ENCODE peak calls at places on chromosomes 13 and 19, in five cellular contexts. I, K, M, V and R are unnamed samples.
A peak's percentile ranks its signal among the peaks of the same experiment; 100 is the strongest.

GRCh38 chr13:112346173-112346898 is 29.8 kb upstream of the SPACA7 start:
- DNase-seq in K (no peak), V (no peak), I (no peak), M (no peak), R (no peak)

GRCh38 chr13:20191902-20192469 is 752 bp downstream of the GJB2 start:
- DNase-seq in M (peak; percentile 38), I (no peak), V (no peak), K (no peak), R (no peak)

GRCh38 chr13:21218351-21219043 is 42.0 kb downstream of the MRPL57 start:
- DNase-seq in M (no peak), K (no peak), V (peak; percentile 20), I (no peak), R (peak; percentile 26)

GRCh38 chr13:29993716-29994488 is 143.5 kb upstream of the UBL3 start:
- DNase-seq in K (no peak), I (peak; percentile 38), M (no peak), V (peak; percentile 83), R (no peak)

GRCh38 chr19:45800009-45800553 is 7.4 kb upstream of the DMWD start:
- DNase-seq in I (peak; percentile 10), V (peak; percentile 40), K (no peak), M (no peak), R (no peak)

GRCh38 chr19:13841339-13842293 is 35.3 kb upstream of the NANOS3 start:
- DNase-seq in K (peak; percentile 65), M (no peak), V (peak; percentile 48), I (no peak), R (no peak)

GRCh38 chr19:38850976-38851621 is 1.3 kb upstream of the HNRNPL start:
- DNase-seq in I (no peak), V (no peak), M (peak; percentile 83), K (peak; percentile 59), R (no peak)

GRCh38 chr19:33681081-33681680 is 59.4 kb downstream of the CHST8 start:
- DNase-seq in V (no peak), M (no peak), I (no peak), K (no peak), R (no peak)

GRCh38 chr19:36032251-36033104 is at the start of gene CLIP3:
- DNase-seq in K (peak; percentile 87), M (no peak), I (no peak), V (peak; percentile 67), R (no peak)

GRCh38 chr19:15239337-15239949 is 7.2 kb upstream of the EPHX3 start:
- DNase-seq in I (no peak), V (no peak), M (no peak), K (no peak), R (no peak)

GRCh38 chr19:14871619-14872230 is 14.2 kb downstream of the OR7A17 start:
- DNase-seq in M (no peak), I (no peak), V (peak; percentile 8), K (no peak), R (no peak)

GRCh38 chr13:30450066-30450465 is 15.7 kb downstream of the HMGB1 start:
- DNase-seq in I (no peak), K (no peak), M (no peak), V (no peak), R (no peak)

GRCh38 chr19:10699650-10700335 is 1.4 kb upstream of the QTRT1 start:
- DNase-seq in V (peak; percentile 50), I (no peak), M (no peak), K (no peak), R (no peak)

GRCh38 chr13:34078334-34078999 is 260.5 kb downstream of the RFC3 start:
- DNase-seq in M (no peak), V (no peak), I (no peak), K (no peak), R (no peak)

GRCh38 chr19:31232871-31233270 is 116.4 kb downstream of the TSHZ3 start:
- DNase-seq in M (no peak), I (peak; percentile 89), K (no peak), V (peak; percentile 97), R (peak; percentile 74)

GRCh38 chr13:59086147-59086546 is 1077.6 kb downstream of the DIAPH3 start:
- DNase-seq in I (no peak), K (no peak), V (peak; percentile 20), M (no peak), R (no peak)

GRCh38 chr19:32497386-32497785 is 83.6 kb upstream of the PDCD5 start:
- DNase-seq in V (no peak), K (no peak), I (no peak), M (no peak), R (no peak)

GRCh38 chr13:44698076-44698475 is 121.9 kb upstream of the TSC22D1 start:
- DNase-seq in M (no peak), K (no peak), I (no peak), V (no peak), R (no peak)

GRCh38 chr13:74056829-74057564 is 77.2 kb downstream of the KLF12 start:
- DNase-seq in V (no peak), M (no peak), I (no peak), K (peak; percentile 20), R (no peak)

DNA sequence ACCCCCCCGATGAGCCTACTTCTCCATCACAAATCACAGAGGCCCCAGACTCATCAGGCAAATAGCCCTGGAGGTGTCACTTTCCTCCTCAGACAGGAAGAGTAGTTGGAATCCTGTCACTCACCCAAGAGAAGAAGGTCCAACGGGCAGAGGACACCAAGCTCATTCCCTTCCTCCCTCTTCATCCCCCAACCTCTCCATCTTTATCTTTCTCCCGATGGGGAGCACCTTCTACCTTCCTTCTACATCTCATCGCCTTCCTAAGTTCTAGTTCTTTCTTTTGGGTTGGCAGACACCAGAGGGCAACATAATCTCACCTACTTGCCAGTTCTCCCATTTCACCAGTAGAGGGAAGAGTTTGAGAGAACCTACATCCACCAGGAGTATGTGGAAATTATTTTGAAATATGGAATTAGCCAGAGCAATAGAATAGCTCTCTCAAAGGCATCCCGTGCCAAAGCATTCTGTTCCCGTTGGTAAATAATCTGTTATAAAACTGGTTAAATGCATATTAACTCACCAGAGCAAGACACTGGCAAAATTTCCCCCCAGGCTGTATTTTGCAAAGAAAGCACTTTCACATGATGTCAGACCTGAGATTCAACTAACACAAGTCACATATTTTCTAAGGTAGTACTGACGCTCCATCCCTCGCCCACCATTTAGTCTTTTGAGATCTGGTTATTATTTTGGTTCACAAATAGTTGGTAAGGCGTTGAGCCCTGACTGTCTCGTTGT is 55.0 kb downstream of the ZIC5 start:
- DNase-seq in M (no peak), K (no peak), V (peak; percentile 75), I (peak; percentile 23), R (peak; percentile 52)
- H3K4me3 ChIP-seq in M (no peak overlapping the region), K (no peak overlapping the region), V (no peak overlapping the region), I (no peak overlapping the region), R (no peak overlapping the region)

GRCh38 chr19:57240311-57241090 is at the start of gene ZNF805:
- DNase-seq in V (peak; percentile 88), M (peak; percentile 96), K (peak; percentile 95), I (peak; percentile 60), R (peak; percentile 81)
- TF ChIP-seq CTCF in V (no peak), M (no peak), K (peak; percentile 22), I (peak; percentile 22), R (no peak)

GRCh38 chr13:69109891-69110525 is 997.6 kb upstream of the ATXN8OS start:
- DNase-seq in V (no peak), M (no peak), K (no peak), I (no peak), R (no peak)
- H3K4me3 ChIP-seq in V (no peak overlapping the region), M (no peak overlapping the region), K (no peak overlapping the region), I (no peak overlapping the region), R (no peak overlapping the region)

GRCh38 chr19:50476943-50477264 is 256 bp upstream of the GARIN5A start:
- DNase-seq in K (no peak), V (no peak), I (no peak), M (no peak), R (no peak)

GRCh38 chr19:50477751-50478515 is 1.3 kb upstream of the GARIN5A start:
- DNase-seq in M (no peak), V (no peak), I (no peak), K (no peak), R (no peak)

GRCh38 chr19:50480281-50481111 is 3.8 kb upstream of the GARIN5A start:
- DNase-seq in K (no peak), V (no peak), I (no peak), M (no peak), R (no peak)

GRCh38 chr19:50479761-50480251 is 3.2 kb upstream of the GARIN5A start:
- DNase-seq in V (no peak), K (no peak), M (no peak), I (no peak), R (no peak)

DNA sequence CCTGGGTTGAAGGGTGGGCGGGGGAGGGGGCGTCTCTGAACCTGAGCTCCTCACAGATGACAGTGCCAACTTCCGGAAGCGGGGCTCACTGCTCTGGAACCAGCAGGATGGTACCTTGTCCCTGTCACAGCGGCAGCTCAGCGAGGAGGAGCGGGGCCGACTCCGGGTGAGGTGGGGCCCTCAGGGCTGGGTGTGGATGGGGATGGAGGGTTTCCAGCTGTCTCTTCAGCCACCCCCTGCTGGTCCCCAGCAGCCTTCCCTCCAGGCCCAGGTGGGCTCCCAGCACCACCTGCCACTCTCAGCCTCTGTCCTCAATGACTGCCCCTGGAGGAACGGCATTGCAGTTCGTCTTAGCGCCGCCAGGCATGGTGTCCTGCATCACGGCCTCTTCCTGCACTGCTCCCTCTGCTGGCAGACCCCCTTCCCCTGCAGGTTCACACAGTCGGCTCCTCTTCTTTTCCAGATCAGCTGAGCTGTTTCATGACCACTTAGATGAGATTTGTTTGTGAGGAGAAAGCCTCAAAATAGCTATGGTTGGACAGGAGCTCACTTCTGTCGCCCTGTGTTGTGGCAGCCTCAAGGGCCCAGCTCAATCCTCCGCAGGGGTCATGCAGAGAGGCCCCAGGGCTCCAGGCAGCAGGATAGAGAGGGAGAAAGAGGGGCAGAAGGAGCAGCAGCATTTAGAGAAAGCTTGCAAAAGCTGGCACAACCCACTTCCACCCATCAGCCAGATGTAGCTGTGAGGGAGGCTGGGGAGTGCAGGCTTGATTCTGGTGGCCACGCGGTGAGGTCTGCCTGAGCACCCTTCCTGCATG is 2.5 kb upstream of the GARIN5A start:
- DNase-seq in M (no peak), I (no peak), K (no peak), V (peak; percentile 48), R (no peak)
- TF ChIP-seq CTCF in M (no peak), I (peak; percentile 68), K (no peak), V (peak; percentile 72), R (peak; percentile 84)

GRCh38 chr19:49814010-49814409 is 918 bp upstream of the FUZ start:
- DNase-seq in M (no peak), I (no peak), K (no peak), V (no peak), R (no peak)
- H3K4me3 ChIP-seq in M (peak overlapping the region; percentile 82), I (no peak overlapping the region), K (peak overlapping the region; percentile 65), V (peak overlapping the region; percentile 71), R (no peak overlapping the region)

GRCh38 chr19:19113040-19113541 is 25.2 kb downstream of the TMEM161A start:
- DNase-seq in K (no peak), I (peak; percentile 10), V (no peak), M (no peak), R (peak; percentile 9)

GRCh38 chr19:19111967-19112580 is 26.2 kb downstream of the TMEM161A start:
- DNase-seq in K (no peak), V (no peak), M (no peak), I (no peak), R (no peak)

GRCh38 chr19:19111138-19111835 is 27.0 kb downstream of the TMEM161A start:
- DNase-seq in I (no peak), M (peak; percentile 72), V (no peak), K (no peak), R (no peak)

GRCh38 chr19:19109601-19110000 is 28.7 kb downstream of the TMEM161A start:
- DNase-seq in M (peak; percentile 54), V (no peak), K (no peak), I (peak; percentile 5), R (no peak)

GRCh38 chr19:19110410-19111137 is 27.7 kb downstream of the TMEM161A start:
- DNase-seq in K (no peak), M (peak; percentile 69), I (no peak), V (no peak), R (no peak)
- TF ChIP-seq CTCF in K (peak; percentile 16), M (no peak), I (peak; percentile 41), V (peak; percentile 12), R (peak; percentile 43)